ENCODE peak calls at places on chromosomes 13 and 19, in eight cellular contexts. One of them, this sample, is unnamed.

GRCh38 chr13:69681722-69682121 is 425.9 kb upstream of the ATXN8OS start:
- DNase-seq in mucosa of descending colon: no peak
- DNase-seq in nephron progenitor cell: no peak
- DNase-seq in GF-D8: no peak
- DNase-seq in fibroblast of villous mesenchyme: no peak
- DNase-seq in hepatic stellate cell: no peak
- DNase-seq in stimulated activated naive CD8-positive, alpha-beta T cell treated with anti-CD3 and anti-CD28 coated beads, Interleukin-15, Interleukin-2, amounts not matched to agents 100 U/mL and 50 U/mL, for 24 hours: no peak
- DNase-seq in T-helper 1 cell: no peak
- DNase-seq in this sample: no peak

GRCh38 chr19:1245468-1245867 is 2.9 kb upstream of the MIDN start:
- DNase-seq in GF-D8: no peak
- DNase-seq in nephron progenitor cell: no peak
- DNase-seq in mucosa of descending colon: no peak
- DNase-seq in stimulated activated naive CD8-positive, alpha-beta T cell treated with anti-CD3 and anti-CD28 coated beads, Interleukin-15, Interleukin-2, amounts not matched to agents 100 U/mL and 50 U/mL, for 24 hours: no peak
- DNase-seq in fibroblast of villous mesenchyme: no peak
- DNase-seq in hepatic stellate cell: no peak
- DNase-seq in T-helper 1 cell: no peak
- DNase-seq in this sample: no peak

GRCh38 chr13:31053896-31054295 is 107.8 kb downstream of the HSPH1 start:
- DNase-seq in nephron progenitor cell: no peak
- DNase-seq in GF-D8: no peak
- DNase-seq in fibroblast of villous mesenchyme: no peak
- DNase-seq in stimulated activated naive CD8-positive, alpha-beta T cell treated with anti-CD3 and anti-CD28 coated beads, Interleukin-15, Interleukin-2, amounts not matched to agents 100 U/mL and 50 U/mL, for 24 hours: no peak
- DNase-seq in mucosa of descending colon: no peak
- DNase-seq in T-helper 1 cell: no peak
- DNase-seq in hepatic stellate cell: no peak
- DNase-seq in this sample: no peak

GRCh38 chr13:93290503-93290902 is 63.9 kb downstream of the GPC6 start:
- DNase-seq in nephron progenitor cell: no peak
- DNase-seq in mucosa of descending colon: no peak
- DNase-seq in GF-D8: no peak
- DNase-seq in fibroblast of villous mesenchyme: peak
- DNase-seq in stimulated activated naive CD8-positive, alpha-beta T cell treated with anti-CD3 and anti-CD28 coated beads, Interleukin-15, Interleukin-2, amounts not matched to agents 100 U/mL and 50 U/mL, for 24 hours: no peak
- DNase-seq in hepatic stellate cell: no peak
- DNase-seq in T-helper 1 cell: no peak
- DNase-seq in this sample: no peak

GRCh38 chr13:23321534-23322241 is 111.8 kb downstream of the SACS start:
- DNase-seq in nephron progenitor cell: no peak
- DNase-seq in stimulated activated naive CD8-positive, alpha-beta T cell treated with anti-CD3 and anti-CD28 coated beads, Interleukin-15, Interleukin-2, amounts not matched to agents 100 U/mL and 50 U/mL, for 24 hours: no peak
- DNase-seq in fibroblast of villous mesenchyme: peak
- DNase-seq in mucosa of descending colon: no peak
- DNase-seq in hepatic stellate cell: peak
- DNase-seq in T-helper 1 cell: no peak
- DNase-seq in GF-D8: no peak
- DNase-seq in this sample: no peak

GRCh38 chr13:33767140-33767539 is 50.8 kb upstream of the RFC3 start:
- DNase-seq in fibroblast of villous mesenchyme: peak
- DNase-seq in stimulated activated naive CD8-positive, alpha-beta T cell treated with anti-CD3 and anti-CD28 coated beads, Interleukin-15, Interleukin-2, amounts not matched to agents 100 U/mL and 50 U/mL, for 24 hours: no peak
- DNase-seq in nephron progenitor cell: no peak
- DNase-seq in mucosa of descending colon: no peak
- DNase-seq in T-helper 1 cell: no peak
- DNase-seq in GF-D8: no peak
- DNase-seq in hepatic stellate cell: no peak
- DNase-seq in this sample: no peak

GRCh38 chr19:18499055-18499775 is 22.7 kb downstream of the ELL start:
- DNase-seq in mucosa of descending colon: no peak
- DNase-seq in T-helper 1 cell: no peak
- DNase-seq in GF-D8: no peak
- DNase-seq in fibroblast of villous mesenchyme: peak
- DNase-seq in hepatic stellate cell: peak
- DNase-seq in nephron progenitor cell: no peak
- DNase-seq in stimulated activated naive CD8-positive, alpha-beta T cell treated with anti-CD3 and anti-CD28 coated beads, Interleukin-15, Interleukin-2, amounts not matched to agents 100 U/mL and 50 U/mL, for 24 hours: no peak
- DNase-seq in this sample: no peak

GRCh38 chr13:73898276-73898675 is 235.9 kb downstream of the KLF12 start:
- DNase-seq in stimulated activated naive CD8-positive, alpha-beta T cell treated with anti-CD3 and anti-CD28 coated beads, Interleukin-15, Interleukin-2, amounts not matched to agents 100 U/mL and 50 U/mL, for 24 hours: no peak
- DNase-seq in fibroblast of villous mesenchyme: peak
- DNase-seq in GF-D8: no peak
- DNase-seq in hepatic stellate cell: no peak
- DNase-seq in nephron progenitor cell: no peak
- DNase-seq in mucosa of descending colon: no peak
- DNase-seq in T-helper 1 cell: no peak
- DNase-seq in this sample: no peak

GRCh38 chr13:112416647-112417046 is 40.5 kb downstream of the SPACA7 start:
- DNase-seq in nephron progenitor cell: no peak
- DNase-seq in GF-D8: no peak
- DNase-seq in mucosa of descending colon: no peak
- DNase-seq in hepatic stellate cell: no peak
- DNase-seq in stimulated activated naive CD8-positive, alpha-beta T cell treated with anti-CD3 and anti-CD28 coated beads, Interleukin-15, Interleukin-2, amounts not matched to agents 100 U/mL and 50 U/mL, for 24 hours: no peak
- DNase-seq in fibroblast of villous mesenchyme: no peak
- DNase-seq in T-helper 1 cell: no peak
- DNase-seq in this sample: no peak

GRCh38 chr19:36213793-36214387 is 575 bp downstream of the ZNF565 start:
- DNase-seq in fibroblast of villous mesenchyme: no peak
- DNase-seq in mucosa of descending colon: no peak
- DNase-seq in stimulated activated naive CD8-positive, alpha-beta T cell treated with anti-CD3 and anti-CD28 coated beads, Interleukin-15, Interleukin-2, amounts not matched to agents 100 U/mL and 50 U/mL, for 24 hours: no peak
- DNase-seq in GF-D8: no peak
- DNase-seq in nephron progenitor cell: no peak
- DNase-seq in T-helper 1 cell: no peak
- DNase-seq in hepatic stellate cell: no peak
- DNase-seq in this sample: no peak

GRCh38 chr19:14381689-14382474 is 638 bp downstream of the ADGRE5 start:
- DNase-seq in T-helper 1 cell: peak
- DNase-seq in mucosa of descending colon: peak
- DNase-seq in fibroblast of villous mesenchyme: peak
- DNase-seq in GF-D8: peak
- DNase-seq in stimulated activated naive CD8-positive, alpha-beta T cell treated with anti-CD3 and anti-CD28 coated beads, Interleukin-15, Interleukin-2, amounts not matched to agents 100 U/mL and 50 U/mL, for 24 hours: peak
- DNase-seq in nephron progenitor cell: no peak
- DNase-seq in hepatic stellate cell: peak
- DNase-seq in this sample: peak

GRCh38 chr19:56885173-56885679 is 44.7 kb upstream of the PEG3 start:
- DNase-seq in nephron progenitor cell: no peak
- DNase-seq in T-helper 1 cell: no peak
- DNase-seq in mucosa of descending colon: no peak
- DNase-seq in stimulated activated naive CD8-positive, alpha-beta T cell treated with anti-CD3 and anti-CD28 coated beads, Interleukin-15, Interleukin-2, amounts not matched to agents 100 U/mL and 50 U/mL, for 24 hours: no peak
- DNase-seq in fibroblast of villous mesenchyme: no peak
- DNase-seq in hepatic stellate cell: no peak
- DNase-seq in GF-D8: no peak
- DNase-seq in this sample: no peak

GRCh38 chr13:70502944-70503343 is 394.7 kb upstream of the KLHL1 start:
- DNase-seq in hepatic stellate cell: no peak
- DNase-seq in mucosa of descending colon: no peak
- DNase-seq in GF-D8: no peak
- DNase-seq in T-helper 1 cell: no peak
- DNase-seq in stimulated activated naive CD8-positive, alpha-beta T cell treated with anti-CD3 and anti-CD28 coated beads, Interleukin-15, Interleukin-2, amounts not matched to agents 100 U/mL and 50 U/mL, for 24 hours: no peak
- DNase-seq in fibroblast of villous mesenchyme: no peak
- DNase-seq in nephron progenitor cell: no peak
- DNase-seq in this sample: no peak

GRCh38 chr13:67763316-67763715 is 533.2 kb upstream of the PCDH9 start:
- DNase-seq in mucosa of descending colon: no peak
- DNase-seq in hepatic stellate cell: no peak
- DNase-seq in T-helper 1 cell: no peak
- DNase-seq in nephron progenitor cell: no peak
- DNase-seq in stimulated activated naive CD8-positive, alpha-beta T cell treated with anti-CD3 and anti-CD28 coated beads, Interleukin-15, Interleukin-2, amounts not matched to agents 100 U/mL and 50 U/mL, for 24 hours: no peak
- DNase-seq in fibroblast of villous mesenchyme: no peak
- DNase-seq in GF-D8: no peak
- DNase-seq in this sample: no peak

GRCh38 chr19:57642396-57643046 is 9.6 kb downstream of the ZNF211 start:
- DNase-seq in mucosa of descending colon: no peak
- DNase-seq in fibroblast of villous mesenchyme: no peak
- DNase-seq in T-helper 1 cell: no peak
- DNase-seq in nephron progenitor cell: no peak
- DNase-seq in hepatic stellate cell: no peak
- DNase-seq in stimulated activated naive CD8-positive, alpha-beta T cell treated with anti-CD3 and anti-CD28 coated beads, Interleukin-15, Interleukin-2, amounts not matched to agents 100 U/mL and 50 U/mL, for 24 hours: no peak
- DNase-seq in GF-D8: no peak
- DNase-seq in this sample: no peak

GRCh38 chr19:40223135-40223822 is 3.2 kb downstream of the CCNP start:
- DNase-seq in hepatic stellate cell: no peak
- DNase-seq in T-helper 1 cell: no peak
- DNase-seq in mucosa of descending colon: peak
- DNase-seq in fibroblast of villous mesenchyme: no peak
- DNase-seq in nephron progenitor cell: no peak
- DNase-seq in GF-D8: no peak
- DNase-seq in stimulated activated naive CD8-positive, alpha-beta T cell treated with anti-CD3 and anti-CD28 coated beads, Interleukin-15, Interleukin-2, amounts not matched to agents 100 U/mL and 50 U/mL, for 24 hours: no peak
- DNase-seq in this sample: no peak

GRCh38 chr13:21913010-21913409 is 242.1 kb downstream of the FGF9 start:
- DNase-seq in hepatic stellate cell: no peak
- DNase-seq in nephron progenitor cell: peak
- DNase-seq in fibroblast of villous mesenchyme: no peak
- DNase-seq in T-helper 1 cell: no peak
- DNase-seq in GF-D8: no peak
- DNase-seq in mucosa of descending colon: no peak
- DNase-seq in stimulated activated naive CD8-positive, alpha-beta T cell treated with anti-CD3 and anti-CD28 coated beads, Interleukin-15, Interleukin-2, amounts not matched to agents 100 U/mL and 50 U/mL, for 24 hours: peak
- DNase-seq in this sample: no peak